ENCODE peak calls at places on chromosomes 12 and 14, in seven cellular contexts. H is activated T-helper 1 cell treated with anti-CD3 and anti-CD28 coated beads, Interleukin-12 subunit alpha, Interleukin-12 subunit beta, Interleukin-2, Interleukin-4 antibody, amounts not matched to agents 30 ng/mL and 10 ng/mL and 1 ng/mL, durations not matched to agents 14 hours and 24 hours and 36 hours; S is substantia nigra; K is foreskin keratinocyte; P is hypothalamus; D is amniotic stem cell; Y is smooth muscle cell of the brain vasculature. E is an unnamed sample.
A peak's percentile ranks its signal among the peaks of the same experiment; 100 is the strongest.

GRCh38 chr12:121811434-121812319 is 7.9 kb downstream of the SETD1B start:
- DNase-seq in H (peak; percentile 67), S (no peak), K (no peak), P (peak; percentile 61), D (peak; percentile 27), Y (no peak), E (no peak)

GRCh38 chr12:49292729-49293055 is 2.3 kb upstream of the PRPH start:
- DNase-seq in H (no peak), S (no peak), K (no peak), P (no peak), D (no peak), Y (no peak), E (no peak)

GRCh38 chr14:35384386-35385041 is 20.0 kb downstream of the NFKBIA start:
- DNase-seq in H (no peak), S (no peak), K (no peak), P (no peak), D (peak; percentile 71), Y (peak; percentile 91), E (peak; percentile 96)

GRCh38 chr12:13961983-13962382 is 19.4 kb downstream of the GRIN2B start:
- DNase-seq in H (no peak), S (no peak), K (no peak), P (no peak), D (no peak), Y (no peak), E (no peak)

GRCh38 chr14:103716091-103716801 is 636 bp downstream of the ZFYVE21 start:
- DNase-seq in H (peak; percentile 25), S (no peak), K (no peak), P (no peak), D (no peak), Y (no peak), E (no peak)

GRCh38 chr12:31491819-31492598 is 98.9 kb downstream of the DENND5B start:
- DNase-seq in H (no peak), S (no peak), K (peak; percentile 76), P (no peak), D (peak; percentile 30), Y (peak; percentile 36), E (peak; percentile 56)

GRCh38 chr12:8890313-8891084 is 23.8 kb upstream of the PHC1 start:
- DNase-seq in H (peak; percentile 45), S (no peak), K (no peak), P (no peak), D (peak; percentile 11), Y (peak; percentile 10), E (no peak)

GRCh38 chr14:73238262-73238852 is 1.1 kb downstream of the PAPLN start:
- DNase-seq in H (no peak), S (no peak), K (peak; percentile 46), P (no peak), D (peak; percentile 8), Y (no peak), E (peak; percentile 68)

GRCh38 chr14:37036669-37037341 is 135.6 kb downstream of the SLC25A21 start:
- DNase-seq in H (no peak), S (no peak), K (no peak), P (no peak), D (no peak), Y (no peak), E (peak; percentile 25)

E was measured in skeletal muscle cell.